ENCODE peak calls at places on chromosome 5, in five cellular contexts. B, K, N, V and P are unnamed samples.

GRCh38 chr5:58629190-58630159 is 46.6 kb downstream of the RAB3C start:
- DNase-seq in B (no peak), N (no peak), K (no peak), V (no peak), P (no peak)

GRCh38 chr5:98843481-98843880 is 70.0 kb downstream of the RGMB start:
- DNase-seq in B (no peak), N (no peak), K (no peak), V (no peak), P (no peak)

GRCh38 chr5:85716344-85717202 is 901.2 kb upstream of the COX7C start:
- DNase-seq in N (no peak), B (no peak), K (no peak), V (no peak), P (no peak)

GRCh38 chr5:79712741-79713140 is 23.1 kb downstream of the CMYA5 start:
- DNase-seq in K (no peak), V (no peak), B (no peak), N (no peak), P (no peak)

GRCh38 chr5:116848974-116849586 is 274.5 kb upstream of the SEMA6A start:
- DNase-seq in N (no peak), K (no peak), V (no peak), B (no peak), P (no peak)

GRCh38 chr5:111960466-111961215 is 203.6 kb upstream of the NREP start:
- DNase-seq in K (no peak), N (peak; percentile 10), B (peak; percentile 81), V (no peak), P (no peak)

GRCh38 chr5:124888050-124888506 is 141.6 kb upstream of the ZNF608 start:
- DNase-seq in B (no peak), V (no peak), N (no peak), K (no peak), P (no peak)

GRCh38 chr5:59416441-59416840 is 477.1 kb downstream of the PDE4D start:
- DNase-seq in V (no peak), K (no peak), B (peak; percentile 59), N (no peak), P (no peak)

GRCh38 chr5:133818031-133818431 is 150.4 kb downstream of the C5orf15 start:
- DNase-seq in K (no peak), B (peak; percentile 31), V (no peak), N (no peak), P (peak; percentile 92)

GRCh38 chr5:74625742-74626241 is 14.7 kb downstream of the ENC1 start:
- DNase-seq in V (no peak), B (peak; percentile 42), K (no peak), N (no peak), P (no peak)

GRCh38 chr5:148796931-148797330 is 29.5 kb upstream of the ADRB2 start:
- DNase-seq in V (no peak), K (no peak), N (no peak), B (no peak), P (no peak)

GRCh38 chr5:14406554-14406849 is 175.1 kb upstream of the OTULINL start:
- DNase-seq in K (no peak), V (no peak), N (peak; percentile 87), B (peak; percentile 95), P (no peak)

GRCh38 chr5:38837416-38837815 is 8.4 kb upstream of the OSMR start:
- DNase-seq in B (peak; percentile 68), K (no peak), V (no peak), N (no peak), P (no peak)

GRCh38 chr5:16809816-16810502 is 126.1 kb downstream of the MYO10 start:
- DNase-seq in V (no peak), N (no peak), B (peak; percentile 65), K (no peak), P (no peak)

GRCh38 chr5:6633469-6634326 is 458 bp downstream of the SRD5A1 start:
- DNase-seq in B (peak; percentile 19), N (peak; percentile 27), K (no peak), V (no peak), P (peak; percentile 19)

GRCh38 chr5:40045429-40045828 is 620.6 kb upstream of the DAB2 start:
- DNase-seq in K (no peak), V (no peak), N (no peak), B (no peak), P (no peak)

GRCh38 chr5:103409013-103409670 is 150.6 kb downstream of the MACIR start:
- DNase-seq in K (no peak), V (no peak), B (no peak), N (no peak), P (no peak)